ENCODE peak calls at places on chromosomes 13 and 19, in six cellular contexts. S is T-helper 1 cell; H is caudate nucleus; Z is ACHN; F is choroid plexus epithelial cell; Q is activated T-helper 2 cell treated with anti-CD3 and anti-CD28 coated beads, Interferon-gamma antibody, Interleukin-2, Interleukin-4, amounts not matched to agents 10 μg/mL and 5 μg/mL and 100 μg/mL, durations not matched to agents 14 hours and 24 hours and 36 hours. X is an unnamed sample.

GRCh38 chr13:106349080-106349841 is 186.2 kb downstream of the EFNB2 start:
- DNase-seq in S (no peak), Z (peak; percentile 27), H (no peak), F (peak; percentile 36), Q (no peak), X (no peak)

GRCh38 chr19:47839913-47840312 is 18.2 kb downstream of the CRX start:
- DNase-seq in H (no peak), F (peak; percentile 26), Q (no peak), S (no peak), Z (no peak), X (no peak)

GRCh38 chr19:16202320-16203255 is 4.9 kb downstream of the AP1M1 start:
- DNase-seq in F (peak; percentile 50), Z (no peak), Q (no peak), H (no peak), S (no peak), X (no peak)

GRCh38 chr13:102944821-102945220 is 99.0 kb downstream of the ERCC5 start:
- DNase-seq in S (no peak), F (no peak), Q (no peak), Z (no peak), H (no peak), X (no peak)

GRCh38 chr13:35909837-35910236 is 221.3 kb downstream of the DCLK1 start:
- DNase-seq in Z (no peak), Q (no peak), F (no peak), S (no peak), H (no peak), X (no peak)

GRCh38 chr19:29672933-29673336 is 7.7 kb downstream of the PLEKHF1 start:
- DNase-seq in H (no peak), Z (no peak), S (peak; percentile 92), Q (peak; percentile 75), F (no peak), X (no peak)

GRCh38 chr13:101579291-101579802 is 126.9 kb downstream of the ITGBL1 start:
- DNase-seq in Z (no peak), H (no peak), S (no peak), F (peak; percentile 78), Q (no peak), X (no peak)

GRCh38 chr13:111076156-111077013 is 38.7 kb upstream of the ARHGEF7 start:
- DNase-seq in Q (no peak), H (no peak), F (no peak), S (no peak), Z (no peak), X (no peak)

GRCh38 chr19:33522371-33522662 is 726 bp upstream of the PEPD start:
- DNase-seq in Z (no peak), S (no peak), H (no peak), Q (no peak), F (no peak), X (no peak)

GRCh38 chr19:48896191-48896720 is 2.3 kb downstream of the TULP2 start:
- DNase-seq in H (peak; percentile 37), Z (no peak), Q (no peak), F (peak; percentile 58), S (peak; percentile 45), X (no peak)

GRCh38 chr13:98509271-98510155 is 67.4 kb downstream of the STK24 start:
- DNase-seq in Z (peak; percentile 70), F (peak; percentile 88), Q (peak; percentile 43), H (no peak), S (peak; percentile 66), X (no peak)

GRCh38 chr19:11496391-11497163 is 9.1 kb downstream of the ZNF653 start:
- DNase-seq in S (peak; percentile 45), H (peak; percentile 16), Q (peak; percentile 39), Z (peak; percentile 83), F (peak; percentile 90), X (no peak)

GRCh38 chr19:40191836-40192646 is 815 bp downstream of the MAP3K10 start:
- DNase-seq in H (no peak), F (peak; percentile 15), Q (no peak), Z (peak; percentile 45), S (peak; percentile 9), X (no peak)

GRCh38 chr13:104984296-104984818 is 1551.1 kb downstream of the EFNB2 start:
- DNase-seq in Q (no peak), S (peak; percentile 2), Z (no peak), F (peak; percentile 87), H (no peak), X (no peak)

GRCh38 chr13:83618966-83619365 is 263.3 kb downstream of the SLITRK1 start:
- DNase-seq in F (peak; percentile 75), S (no peak), H (no peak), Z (no peak), Q (no peak), X (no peak)

GRCh38 chr19:34957830-34958751 is 5.9 kb downstream of the ZNF792 start:
- DNase-seq in S (no peak), H (no peak), Z (no peak), F (no peak), Q (no peak), X (no peak)

GRCh38 chr13:43316997-43317396 is 293.6 kb downstream of the DNAJC15 start:
- DNase-seq in F (peak; percentile 72), H (no peak), Q (no peak), S (no peak), Z (no peak), X (peak; percentile 17)

GRCh38 chr19:2308114-2308556 is at the start of gene LINGO3:
- DNase-seq in F (no peak), Q (no peak), H (no peak), Z (no peak), S (no peak), X (no peak)

GRCh38 chr13:59666504-59666903 is 497.2 kb downstream of the DIAPH3 start:
- DNase-seq in F (no peak), Z (no peak), S (no peak), H (no peak), Q (no peak), X (no peak)

GRCh38 chr13:110538632-110539031 is 22.9 kb downstream of the RAB20 start:
- DNase-seq in Z (no peak), Q (no peak), F (no peak), H (no peak), S (no peak), X (no peak)

GRCh38 chr13:113759525-113760137 is 605 bp downstream of the TMEM255B start:
- DNase-seq in Q (no peak), S (no peak), H (no peak), F (peak; percentile 7), Z (peak; percentile 34), X (peak; percentile 32)

GRCh38 chr19:5299137-5299536 is 41.5 kb downstream of the PTPRS start:
- DNase-seq in Z (no peak), Q (no peak), H (no peak), S (no peak), F (no peak), X (no peak)

GRCh38 chr19:47027586-47028371 is 8.1 kb downstream of the NPAS1 start:
- DNase-seq in F (no peak), S (no peak), Q (no peak), H (no peak), Z (no peak), X (no peak)

GRCh38 chr13:52924241-52925148 is 76.1 kb upstream of the PCDH8 start:
- DNase-seq in Q (no peak), F (no peak), S (no peak), Z (no peak), H (no peak), X (no peak)

GRCh38 chr13:19864018-19864338 is 529 bp upstream of the ZMYM5 start:
- DNase-seq in H (no peak), F (peak; percentile 83), Q (peak; percentile 64), Z (peak; percentile 66), S (no peak), X (peak; percentile 47)

GRCh38 chr19:4844348-4845179 is 13.1 kb upstream of the TICAM1 start:
- DNase-seq in S (no peak), Q (no peak), F (peak; percentile 46), H (no peak), Z (peak; percentile 79), X (no peak)

GRCh38 chr19:11705474-11705873 is 33.3 kb downstream of the ZNF823 start:
- DNase-seq in Q (no peak), H (no peak), S (no peak), Z (no peak), F (no peak), X (no peak)